ENCODE peak calls at places on chromosome 10, in five cellular contexts. One of them, this sample, is unnamed.

GRCh38 chr10:133123746-133124356 is 36.1 kb downstream of the ADGRA1 start:
- DNase-seq in HepG2: no peak
- DNase-seq in H1: no peak
- DNase-seq in GM12878: no peak
- DNase-seq in K562: no peak
- DNase-seq in this sample: no peak

GRCh38 chr10:109780997-109781396 is 142.3 kb downstream of the XPNPEP1 start:
- DNase-seq in HepG2: no peak
- DNase-seq in H1: no peak
- DNase-seq in K562: no peak
- DNase-seq in GM12878: no peak
- DNase-seq in this sample: no peak

GRCh38 chr10:63700935-63701263 is 179.7 kb downstream of the REEP3 start:
- DNase-seq in K562: no peak
- DNase-seq in H1: no peak
- DNase-seq in HepG2: no peak
- DNase-seq in GM12878: no peak
- DNase-seq in this sample: no peak

GRCh38 chr10:13448216-13448615 is 80.6 kb downstream of the BEND7 start:
- DNase-seq in H1: no peak
- DNase-seq in K562: no peak
- DNase-seq in GM12878: no peak
- DNase-seq in HepG2: no peak
- DNase-seq in this sample: no peak

GRCh38 chr10:88243847-88244730 is 339.0 kb downstream of the RNLS start:
- DNase-seq in HepG2: no peak
- DNase-seq in GM12878: no peak
- DNase-seq in H1: no peak
- DNase-seq in K562: no peak
- DNase-seq in this sample: no peak

GRCh38 chr10:60942604-60943269 is 1.2 kb downstream of the RHOBTB1 start:
- DNase-seq in HepG2: no peak
- DNase-seq in GM12878: no peak
- DNase-seq in K562: peak
- DNase-seq in H1: no peak
- DNase-seq in this sample: no peak

GRCh38 chr10:113735913-113736312 is 15.6 kb upstream of the PLEKHS1 start:
- DNase-seq in K562: no peak
- DNase-seq in H1: no peak
- DNase-seq in HepG2: peak
- DNase-seq in GM12878: no peak
- DNase-seq in this sample: no peak

GRCh38 chr10:49379596-49380410 is 16.1 kb downstream of the DRGX start:
- DNase-seq in GM12878: no peak
- DNase-seq in HepG2: peak
- DNase-seq in H1: no peak
- DNase-seq in K562: peak
- DNase-seq in this sample: peak

GRCh38 chr10:110634527-110635209 is 9.5 kb upstream of the RBM20 start:
- DNase-seq in HepG2: no peak
- DNase-seq in K562: no peak
- DNase-seq in GM12878: no peak
- DNase-seq in H1: no peak
- DNase-seq in this sample: no peak

GRCh38 chr10:91190876-91191580 is 29.4 kb upstream of the PCGF5 start:
- DNase-seq in HepG2: no peak
- DNase-seq in H1: no peak
- DNase-seq in GM12878: no peak
- DNase-seq in K562: no peak
- DNase-seq in this sample: no peak

GRCh38 chr10:29595636-29596225 is 39.0 kb downstream of the SVIL start:
- DNase-seq in K562: no peak
- DNase-seq in H1: no peak
- DNase-seq in GM12878: no peak
- DNase-seq in HepG2: no peak
- DNase-seq in this sample: no peak

GRCh38 chr10:14184841-14185500 is 145.8 kb downstream of the FRMD4A start:
- DNase-seq in H1: no peak
- DNase-seq in K562: peak
- DNase-seq in GM12878: peak
- DNase-seq in HepG2: peak
- DNase-seq in this sample: no peak

GRCh38 chr10:89242340-89242680 is 9.3 kb downstream of the LIPA start:
- DNase-seq in H1: no peak
- DNase-seq in K562: no peak
- DNase-seq in HepG2: peak
- DNase-seq in GM12878: no peak
- DNase-seq in this sample: no peak

GRCh38 chr10:79029478-79030390 is 39.0 kb upstream of the ZMIZ1 start:
- DNase-seq in H1: no peak
- DNase-seq in HepG2: no peak
- DNase-seq in GM12878: no peak
- DNase-seq in K562: no peak
- DNase-seq in this sample: no peak

GRCh38 chr10:78805176-78805575 is 263.6 kb upstream of the ZMIZ1 start:
- DNase-seq in K562: no peak
- DNase-seq in GM12878: no peak
- DNase-seq in HepG2: no peak
- DNase-seq in H1: no peak
- DNase-seq in this sample: no peak

GRCh38 chr10:103610921-103611511 is 117.5 kb downstream of the NEURL1 start:
- DNase-seq in H1: no peak
- DNase-seq in GM12878: no peak
- DNase-seq in HepG2: no peak
- DNase-seq in K562: no peak
- DNase-seq in this sample: no peak

GRCh38 chr10:100878291-100878910 is 34.4 kb upstream of the SLF2 start:
- DNase-seq in K562: peak
- DNase-seq in H1: peak
- DNase-seq in HepG2: peak
- DNase-seq in GM12878: no peak
- DNase-seq in this sample: peak

GRCh38 chr10:47245731-47246350 is 54.2 kb upstream of the GDF10 start:
- DNase-seq in K562: no peak
- DNase-seq in HepG2: no peak
- DNase-seq in GM12878: no peak
- DNase-seq in H1: no peak
- DNase-seq in this sample: no peak

GRCh38 chr10:77158666-77159065 is 478.9 kb downstream of the KCNMA1 start:
- DNase-seq in K562: no peak
- DNase-seq in GM12878: no peak
- DNase-seq in H1: no peak
- DNase-seq in HepG2: no peak
- DNase-seq in this sample: no peak

GRCh38 chr10:48306870-48307531 is 524 bp downstream of the MAPK8 start:
- DNase-seq in HepG2: peak
- DNase-seq in H1: no peak
- DNase-seq in GM12878: no peak
- DNase-seq in K562: peak
- DNase-seq in this sample: no peak

GRCh38 chr10:20871970-20872369 is 25.1 kb downstream of the NEBL start:
- DNase-seq in GM12878: no peak
- DNase-seq in H1: no peak
- DNase-seq in HepG2: no peak
- DNase-seq in K562: no peak
- DNase-seq in this sample: no peak

GRCh38 chr10:122021421-122021820 is 32.5 kb downstream of the TACC2 start:
- DNase-seq in K562: no peak
- DNase-seq in H1: no peak
- DNase-seq in GM12878: no peak
- DNase-seq in HepG2: no peak
- DNase-seq in this sample: no peak

GRCh38 chr10:44696496-44696895 is 214.6 kb upstream of the TMEM72 start:
- DNase-seq in H1: no peak
- DNase-seq in K562: no peak
- DNase-seq in GM12878: no peak
- DNase-seq in HepG2: no peak
- DNase-seq in this sample: no peak

GRCh38 chr10:90591629-90592028 is 266.2 kb downstream of the HTR7 start:
- DNase-seq in HepG2: no peak
- DNase-seq in K562: no peak
- DNase-seq in GM12878: no peak
- DNase-seq in H1: no peak
- DNase-seq in this sample: peak

GRCh38 chr10:69456880-69457693 is 5.8 kb downstream of the TSPAN15 start:
- DNase-seq in K562: no peak
- DNase-seq in HepG2: no peak
- DNase-seq in H1: no peak
- DNase-seq in GM12878: no peak
- DNase-seq in this sample: no peak

GRCh38 chr10:14382022-14382421 is 51.3 kb upstream of the FRMD4A start:
- DNase-seq in GM12878: peak
- DNase-seq in H1: no peak
- DNase-seq in K562: no peak
- DNase-seq in HepG2: no peak
- DNase-seq in this sample: no peak

GRCh38 chr10:102208311-102209035 is 17.6 kb upstream of the ELOVL3 start:
- DNase-seq in H1: no peak
- DNase-seq in K562: no peak
- DNase-seq in GM12878: no peak
- DNase-seq in HepG2: no peak
- DNase-seq in this sample: no peak

GRCh38 chr10:86162696-86163400 is 203.7 kb downstream of the GRID1 start:
- DNase-seq in HepG2: no peak
- DNase-seq in GM12878: no peak
- DNase-seq in K562: no peak
- DNase-seq in H1: no peak
- DNase-seq in this sample: no peak

GRCh38 chr10:3803295-3803883 is 18.4 kb upstream of the KLF6 start:
- DNase-seq in HepG2: no peak
- DNase-seq in K562: peak
- DNase-seq in GM12878: no peak
- DNase-seq in H1: no peak
- DNase-seq in this sample: no peak

GRCh38 chr10:118692911-118693310 is 61.9 kb downstream of the CACUL1 start:
- DNase-seq in H1: no peak
- DNase-seq in HepG2: no peak
- DNase-seq in GM12878: no peak
- DNase-seq in K562: no peak
- DNase-seq in this sample: no peak

GRCh38 chr10:128087884-128088695 is 38.1 kb downstream of the MKI67 start:
- DNase-seq in HepG2: peak
- DNase-seq in H1: no peak
- DNase-seq in K562: peak
- DNase-seq in GM12878: no peak
- DNase-seq in this sample: peak

GRCh38 chr10:28291881-28292297 is 11.0 kb downstream of the MPP7 start:
- DNase-seq in HepG2: no peak
- DNase-seq in GM12878: no peak
- DNase-seq in H1: no peak
- DNase-seq in K562: no peak
- DNase-seq in this sample: peak

GRCh38 chr10:46515402-46516192 is 40.9 kb downstream of the GPRIN2 start:
- DNase-seq in K562: no peak
- DNase-seq in GM12878: no peak
- DNase-seq in HepG2: no peak
- DNase-seq in H1: no peak
- DNase-seq in this sample: no peak

GRCh38 chr10:130138479-130138866 is 2.3 kb downstream of the GLRX3 start:
- DNase-seq in HepG2: peak
- DNase-seq in K562: peak
- DNase-seq in H1: no peak
- DNase-seq in GM12878: no peak
- DNase-seq in this sample: peak
- TF ChIP-seq SRF in HepG2: no peak
- TF ChIP-seq SRF in K562: no peak
- TF ChIP-seq SRF in H1: no peak
- TF ChIP-seq SRF in GM12878: no peak
- TF ChIP-seq SRF in this sample: no peak

GRCh38 chr10:73364964-73365363 is 6.3 kb upstream of the CFAP70 start:
- DNase-seq in GM12878: no peak
- DNase-seq in H1: no peak
- DNase-seq in HepG2: no peak
- DNase-seq in K562: no peak
- DNase-seq in this sample: no peak
- TF ChIP-seq SRF in GM12878: no peak
- TF ChIP-seq SRF in H1: no peak
- TF ChIP-seq SRF in HepG2: no peak
- TF ChIP-seq SRF in K562: no peak
- TF ChIP-seq SRF in this sample: no peak

GRCh38 chr10:1625079-1625478 is 112.2 kb downstream of the ADARB2 start:
- DNase-seq in HepG2: no peak
- DNase-seq in K562: no peak
- DNase-seq in H1: no peak
- DNase-seq in GM12878: no peak
- DNase-seq in this sample: no peak
- TF ChIP-seq SRF in HepG2: no peak
- TF ChIP-seq SRF in K562: no peak
- TF ChIP-seq SRF in H1: no peak
- TF ChIP-seq SRF in GM12878: no peak
- TF ChIP-seq SRF in this sample: no peak

GRCh38 chr10:93962973-93963372 is 30.8 kb upstream of the PLCE1 start:
- DNase-seq in HepG2: no peak
- DNase-seq in GM12878: no peak
- DNase-seq in H1: no peak
- DNase-seq in K562: no peak
- DNase-seq in this sample: no peak

GRCh38 chr10:93965911-93966310 is 27.8 kb upstream of the PLCE1 start:
- DNase-seq in GM12878: no peak
- DNase-seq in H1: no peak
- DNase-seq in K562: no peak
- DNase-seq in HepG2: no peak
- DNase-seq in this sample: no peak

GRCh38 chr10:93967756-93968155 is 26.0 kb upstream of the PLCE1 start:
- DNase-seq in K562: no peak
- DNase-seq in HepG2: no peak
- DNase-seq in H1: no peak
- DNase-seq in GM12878: no peak
- DNase-seq in this sample: no peak

GRCh38 chr10:93958834-93959233 is 34.9 kb upstream of the PLCE1 start:
- DNase-seq in K562: no peak
- DNase-seq in HepG2: no peak
- DNase-seq in GM12878: no peak
- DNase-seq in H1: no peak
- DNase-seq in this sample: no peak

GRCh38 chr10:93963434-93963833 is 30.3 kb upstream of the PLCE1 start:
- DNase-seq in GM12878: no peak
- DNase-seq in K562: no peak
- DNase-seq in H1: no peak
- DNase-seq in HepG2: no peak
- DNase-seq in this sample: no peak
- TF ChIP-seq SRF in GM12878: no peak
- TF ChIP-seq SRF in K562: no peak
- TF ChIP-seq SRF in H1: no peak
- TF ChIP-seq SRF in HepG2: no peak
- TF ChIP-seq SRF in this sample: no peak

GRCh38 chr10:84715911-84716310 is 387.5 kb downstream of the CCSER2 start:
- DNase-seq in K562: peak
- DNase-seq in GM12878: no peak
- DNase-seq in HepG2: peak
- DNase-seq in H1: peak
- DNase-seq in this sample: peak
- TF ChIP-seq SRF in K562: no peak
- TF ChIP-seq SRF in GM12878: no peak
- TF ChIP-seq SRF in HepG2: no peak
- TF ChIP-seq SRF in H1: no peak
- TF ChIP-seq SRF in this sample: no peak